ENCODE peak calls at places on chromosomes 11 and 22, in six cellular contexts. Z, V, L, H, E and X are unnamed samples.

GRCh38 chr11:101470881-101471535 is 112.8 kb downstream of the TRPC6 start:
- DNase-seq in E (no peak), Z (no peak), H (no peak), V (no peak), L (peak), X (no peak)

GRCh38 chr11:119206512-119207299 is 567 bp downstream of the CBL start:
- DNase-seq in V (peak), Z (no peak), E (peak), H (no peak), L (no peak), X (peak)

GRCh38 chr22:39254789-39255298 is 10.1 kb upstream of the PDGFB start:
- DNase-seq in Z (no peak), V (no peak), E (no peak), L (no peak), H (peak), X (peak)

GRCh38 chr11:117996058-117996457 is 9.9 kb downstream of the IL10RA start:
- DNase-seq in H (no peak), V (no peak), L (no peak), E (no peak), Z (no peak), X (no peak)

GRCh38 chr11:64878494-64879225 is at the start of gene EHD1:
- DNase-seq in Z (peak), E (peak), H (peak), V (peak), L (peak), X (peak)

GRCh38 chr11:123430736-123431356 is 777 bp downstream of the GRAMD1B start:
- DNase-seq in H (peak), V (peak), E (peak), L (no peak), Z (peak), X (no peak)

GRCh38 chr11:28939381-28939780 is 831.2 kb downstream of the METTL15 start:
- DNase-seq in E (no peak), V (no peak), H (no peak), L (no peak), Z (no peak), X (no peak)

GRCh38 chr11:113675003-113675471 is 31.1 kb downstream of the TMPRSS5 start:
- DNase-seq in Z (no peak), H (no peak), L (no peak), V (no peak), E (no peak), X (peak)

GRCh38 chr11:24645563-24645962 is 148.7 kb downstream of the LUZP2 start:
- DNase-seq in L (no peak), Z (no peak), H (no peak), E (no peak), V (no peak), X (no peak)

GRCh38 chr11:78392854-78393253 is 24.8 kb downstream of the GAB2 start:
- DNase-seq in H (no peak), E (no peak), Z (no peak), V (no peak), L (no peak), X (peak)

GRCh38 chr11:6611092-6612007 is 666 bp downstream of the TAF10 start:
- DNase-seq in H (peak), E (peak), L (no peak), V (peak), Z (no peak), X (peak)

GRCh38 chr22:46149493-46149997 is 781 bp upstream of the PPARA start:
- DNase-seq in Z (no peak), E (peak), H (peak), V (peak), L (no peak), X (no peak)

GRCh38 chr11:122781378-122782040 is 56.8 kb upstream of the CRTAM start:
- DNase-seq in V (peak), E (peak), L (peak), Z (peak), H (peak), X (peak)

GRCh38 chr22:46081831-46082210 is 68.5 kb upstream of the PPARA start:
- DNase-seq in L (no peak), E (no peak), H (no peak), V (peak), Z (no peak), X (no peak)

GRCh38 chr11:1598816-1599215 is 722 bp upstream of the KRTAP5-2 start:
- DNase-seq in L (no peak), E (no peak), V (no peak), H (no peak), Z (no peak), X (no peak)

GRCh38 chr11:130103296-130103814 is 33.7 kb downstream of the APLP2 start:
- DNase-seq in E (no peak), L (no peak), H (peak), V (no peak), Z (no peak), X (peak)

GRCh38 chr22:45859231-45860161 is 117.5 kb downstream of the WNT7B start:
- DNase-seq in L (peak), H (no peak), E (no peak), V (no peak), Z (peak), X (no peak)

GRCh38 chr22:41682033-41682807 is 6.4 kb downstream of the SNU13 start:
- DNase-seq in Z (no peak), L (peak), V (peak), E (peak), H (peak), X (peak)

GRCh38 chr11:113549061-113549460 is 73.9 kb upstream of the DRD2 start:
- DNase-seq in E (no peak), H (no peak), L (no peak), Z (no peak), V (no peak), X (no peak)

GRCh38 chr22:37621352-37621860 is 12.8 kb downstream of the GGA1 start:
- DNase-seq in Z (no peak), V (no peak), E (no peak), H (no peak), L (no peak), X (no peak)
- TF ChIP-seq JUN in Z (no peak), V (no peak), E (no peak), H (no peak), L (no peak), X (no peak)

GRCh38 chr22:19783531-19784395 is 23.2 kb downstream of the TBX1 start:
- DNase-seq in L (no peak), H (no peak), Z (no peak), E (no peak), V (peak), X (no peak)

GRCh38 chr22:19779011-19779421 is 18.4 kb downstream of the TBX1 start:
- DNase-seq in V (peak), E (no peak), Z (no peak), L (no peak), H (no peak), X (no peak)

GRCh38 chr22:19776433-19777031 is 16.0 kb downstream of the TBX1 start:
- DNase-seq in E (no peak), V (peak), L (no peak), H (no peak), Z (no peak), X (peak)

GRCh38 chr22:19782533-19782932 is 22.0 kb downstream of the TBX1 start:
- DNase-seq in E (no peak), V (peak), H (no peak), Z (no peak), L (no peak), X (no peak)

GRCh38 chr22:19779685-19780268 is 19.2 kb downstream of the TBX1 start:
- DNase-seq in L (no peak), V (peak), E (no peak), H (no peak), Z (no peak), X (no peak)
- TF ChIP-seq JUN in L (no peak), V (no peak), E (no peak), H (no peak), Z (no peak), X (no peak)

DNA sequence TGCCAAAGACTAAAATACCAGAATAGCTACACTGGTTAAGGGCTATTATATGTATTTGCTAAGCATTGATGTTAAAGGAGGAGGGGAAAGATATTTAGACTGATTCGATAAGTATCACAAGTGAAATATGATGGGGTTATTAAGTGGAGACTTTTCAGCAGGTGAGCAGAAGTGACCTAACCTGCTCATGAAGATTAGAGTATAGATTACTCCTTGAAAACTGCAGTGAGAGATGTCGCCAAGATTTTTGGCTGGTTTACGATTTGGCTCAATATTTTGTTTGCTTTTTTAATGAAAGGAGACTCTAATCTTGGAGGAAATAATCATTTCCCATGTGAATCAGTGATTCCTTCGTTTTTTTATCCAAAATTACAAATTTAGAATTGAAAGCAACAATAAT is 1279.5 kb upstream of the TENM4 start:
- DNase-seq in Z (no peak), V (no peak), H (peak), L (no peak), E (no peak), X (no peak)
- TF ChIP-seq JUN in Z (no peak), V (no peak), H (no peak), L (no peak), E (no peak), X (no peak)

DNA sequence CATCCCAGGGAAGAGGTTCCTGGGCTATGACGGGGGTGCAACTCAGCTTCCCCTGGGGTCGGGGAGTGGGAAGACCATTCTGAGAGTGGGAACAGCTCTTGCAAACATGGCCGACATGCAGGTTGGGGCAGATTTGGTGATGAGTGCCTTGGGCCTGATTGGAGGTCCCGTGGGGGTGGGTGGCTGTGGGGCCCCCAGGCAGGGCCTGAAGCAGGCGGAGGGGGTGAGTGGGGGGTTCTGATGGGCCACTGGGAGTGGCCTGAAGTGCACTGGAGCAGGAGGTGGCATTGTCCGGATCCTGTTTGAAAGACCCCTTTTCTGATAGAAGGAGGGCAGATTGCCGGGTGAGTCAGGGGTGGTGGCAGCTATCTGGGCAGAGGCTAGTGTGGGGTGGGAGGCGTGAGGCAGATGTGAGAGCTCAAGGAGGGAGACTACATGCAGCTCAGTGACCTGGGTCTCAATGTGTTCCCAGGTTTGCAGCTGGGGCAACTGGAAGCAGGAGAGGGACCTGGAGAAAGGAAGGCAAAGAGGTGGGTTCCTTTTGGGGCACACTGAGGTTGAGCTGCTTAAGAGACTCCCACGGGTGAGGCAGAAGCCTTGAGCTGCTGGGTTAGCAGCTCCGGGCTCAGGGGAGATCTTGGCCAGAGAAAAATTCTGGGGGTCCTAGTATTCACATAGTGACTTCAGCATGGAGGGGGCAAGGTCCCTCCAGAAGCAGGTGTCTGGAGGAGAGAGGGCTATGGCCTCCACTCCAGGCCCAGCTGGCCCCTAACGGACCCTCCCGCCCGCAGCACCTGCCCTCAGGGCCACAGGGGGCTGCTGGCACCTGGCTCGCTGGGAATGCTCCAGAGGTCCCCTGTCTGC is 15.2 kb downstream of the MYEOV start:
- DNase-seq in L (no peak), E (no peak), V (no peak), Z (no peak), H (no peak), X (no peak)
- TF ChIP-seq JUN in L (no peak), E (no peak), V (no peak), Z (no peak), H (no peak), X (no peak)

GRCh38 chr11:75563978-75564552 is 2.0 kb downstream of the SERPINH1 start:
- DNase-seq in H (peak), Z (no peak), E (peak), L (peak), V (peak), X (peak)
- TF ChIP-seq JUN in H (no peak), Z (no peak), E (no peak), L (no peak), V (no peak), X (no peak)

GRCh38 chr11:82355313-82355823 is 378.3 kb downstream of the FAM181B start:
- DNase-seq in H (no peak), Z (no peak), L (no peak), V (no peak), E (no peak), X (no peak)
- TF ChIP-seq JUN in H (no peak), Z (no peak), L (no peak), V (no peak), E (no peak), X (no peak)

GRCh38 chr11:71250512-71251158 is 1.7 kb downstream of the SHANK2 start:
- DNase-seq in Z (no peak), V (no peak), L (no peak), H (no peak), E (no peak), X (no peak)
- TF ChIP-seq JUN in Z (no peak), V (no peak), L (no peak), H (no peak), E (no peak), X (no peak)